ENCODE peak calls at places on chromosomes 16 and 17, in seven cellular contexts. One of them, this sample, is unnamed.

GRCh38 chr16:79257958-79258490 is 342.5 kb downstream of the MAF start:
- DNase-seq in foreskin fibroblast: no peak
- DNase-seq in CD8-positive, alpha-beta T cell: no peak
- DNase-seq in EL: no peak
- DNase-seq in stomach: no peak
- DNase-seq in NCI-H2081: no peak
- DNase-seq in kidney tubule cell: no peak
- DNase-seq in this sample: no peak

GRCh38 chr16:87203060-87203656 is 114.0 kb downstream of the C16orf95 start:
- DNase-seq in foreskin fibroblast: peak
- DNase-seq in NCI-H2081: peak
- DNase-seq in kidney tubule cell: peak
- DNase-seq in stomach: peak
- DNase-seq in CD8-positive, alpha-beta T cell: peak
- DNase-seq in EL: peak
- DNase-seq in this sample: peak

GRCh38 chr16:4176794-4177438 is 60.7 kb upstream of the ADCY9 start:
- DNase-seq in EL: peak
- DNase-seq in CD8-positive, alpha-beta T cell: no peak
- DNase-seq in stomach: no peak
- DNase-seq in foreskin fibroblast: no peak
- DNase-seq in NCI-H2081: no peak
- DNase-seq in kidney tubule cell: peak
- DNase-seq in this sample: peak

GRCh38 chr17:19330271-19330670 is 32.3 kb downstream of the B9D1 start:
- DNase-seq in foreskin fibroblast: no peak
- DNase-seq in EL: no peak
- DNase-seq in NCI-H2081: no peak
- DNase-seq in CD8-positive, alpha-beta T cell: no peak
- DNase-seq in stomach: no peak
- DNase-seq in kidney tubule cell: no peak
- DNase-seq in this sample: no peak

GRCh38 chr16:24255446-24256352 is at the start of gene CACNG3:
- DNase-seq in kidney tubule cell: peak
- DNase-seq in foreskin fibroblast: no peak
- DNase-seq in stomach: no peak
- DNase-seq in CD8-positive, alpha-beta T cell: peak
- DNase-seq in EL: peak
- DNase-seq in NCI-H2081: no peak
- DNase-seq in this sample: peak

GRCh38 chr16:30953111-30953510 is 4.2 kb downstream of the ORAI3 start:
- DNase-seq in CD8-positive, alpha-beta T cell: no peak
- DNase-seq in stomach: no peak
- DNase-seq in EL: no peak
- DNase-seq in kidney tubule cell: no peak
- DNase-seq in foreskin fibroblast: no peak
- DNase-seq in NCI-H2081: no peak
- DNase-seq in this sample: no peak

GRCh38 chr16:30768583-30769181 is 6.6 kb downstream of the RNF40 start:
- DNase-seq in NCI-H2081: no peak
- DNase-seq in stomach: no peak
- DNase-seq in EL: no peak
- DNase-seq in kidney tubule cell: no peak
- DNase-seq in CD8-positive, alpha-beta T cell: no peak
- DNase-seq in foreskin fibroblast: no peak
- DNase-seq in this sample: no peak

GRCh38 chr17:79459003-79459655 is 151.7 kb downstream of the RBFOX3 start:
- DNase-seq in foreskin fibroblast: no peak
- DNase-seq in NCI-H2081: no peak
- DNase-seq in EL: no peak
- DNase-seq in kidney tubule cell: no peak
- DNase-seq in stomach: no peak
- DNase-seq in CD8-positive, alpha-beta T cell: no peak
- DNase-seq in this sample: no peak

GRCh38 chr16:68031951-68032350 is 8.9 kb downstream of the DUS2 start:
- DNase-seq in CD8-positive, alpha-beta T cell: no peak
- DNase-seq in EL: peak
- DNase-seq in kidney tubule cell: peak
- DNase-seq in NCI-H2081: no peak
- DNase-seq in stomach: no peak
- DNase-seq in foreskin fibroblast: no peak
- DNase-seq in this sample: no peak

GRCh38 chr16:78490847-78491246 is 391.4 kb downstream of the WWOX start:
- DNase-seq in kidney tubule cell: no peak
- DNase-seq in EL: no peak
- DNase-seq in NCI-H2081: no peak
- DNase-seq in stomach: no peak
- DNase-seq in CD8-positive, alpha-beta T cell: no peak
- DNase-seq in foreskin fibroblast: no peak
- DNase-seq in this sample: no peak

GRCh38 chr17:64250211-64250835 is 12.7 kb downstream of the TEX2 start:
- DNase-seq in NCI-H2081: no peak
- DNase-seq in CD8-positive, alpha-beta T cell: no peak
- DNase-seq in stomach: no peak
- DNase-seq in EL: no peak
- DNase-seq in foreskin fibroblast: no peak
- DNase-seq in kidney tubule cell: no peak
- DNase-seq in this sample: no peak

GRCh38 chr17:29616300-29617048 is 6.2 kb downstream of the CORO6 start:
- DNase-seq in stomach: no peak
- DNase-seq in foreskin fibroblast: no peak
- DNase-seq in EL: no peak
- DNase-seq in kidney tubule cell: no peak
- DNase-seq in CD8-positive, alpha-beta T cell: no peak
- DNase-seq in NCI-H2081: no peak
- DNase-seq in this sample: no peak

GRCh38 chr17:61283043-61283442 is 116.6 kb upstream of the TBX2 start:
- DNase-seq in foreskin fibroblast: no peak
- DNase-seq in CD8-positive, alpha-beta T cell: no peak
- DNase-seq in kidney tubule cell: no peak
- DNase-seq in stomach: no peak
- DNase-seq in NCI-H2081: no peak
- DNase-seq in EL: no peak
- DNase-seq in this sample: no peak

GRCh38 chr16:82832861-82833260 is 206.1 kb downstream of the CDH13 start:
- DNase-seq in kidney tubule cell: no peak
- DNase-seq in NCI-H2081: no peak
- DNase-seq in CD8-positive, alpha-beta T cell: no peak
- DNase-seq in stomach: no peak
- DNase-seq in EL: peak
- DNase-seq in foreskin fibroblast: peak
- DNase-seq in this sample: no peak

GRCh38 chr17:62906881-62907280 is 59.2 kb upstream of the TANC2 start:
- DNase-seq in NCI-H2081: no peak
- DNase-seq in CD8-positive, alpha-beta T cell: no peak
- DNase-seq in EL: no peak
- DNase-seq in stomach: no peak
- DNase-seq in foreskin fibroblast: no peak
- DNase-seq in kidney tubule cell: peak
- DNase-seq in this sample: no peak

GRCh38 chr17:58109197-58109596 is 26.0 kb downstream of the DYNLL2 start:
- DNase-seq in CD8-positive, alpha-beta T cell: no peak
- DNase-seq in foreskin fibroblast: no peak
- DNase-seq in kidney tubule cell: no peak
- DNase-seq in NCI-H2081: no peak
- DNase-seq in EL: no peak
- DNase-seq in stomach: no peak
- DNase-seq in this sample: no peak

GRCh38 chr16:68645494-68646388 is 631 bp downstream of the CDH3 start:
- DNase-seq in foreskin fibroblast: no peak
- DNase-seq in stomach: no peak
- DNase-seq in CD8-positive, alpha-beta T cell: no peak
- DNase-seq in NCI-H2081: no peak
- DNase-seq in kidney tubule cell: peak
- DNase-seq in EL: no peak
- DNase-seq in this sample: no peak

This sample was measured in ACHN.